ENCODE peak calls at places on chromosomes 7 and 10, in six cellular contexts. I, A, Q, J, G and H are unnamed samples.

GRCh38 chr10:75063461-75064230 is 47.8 kb upstream of the SAMD8 start:
- DNase-seq in I (no peak), A (no peak), Q (no peak), J (no peak), G (no peak), H (no peak)

GRCh38 chr10:77798940-77799339 is 127.6 kb downstream of the DLG5 start:
- DNase-seq in I (no peak), A (no peak), Q (no peak), J (peak; percentile 2), G (no peak), H (no peak)

GRCh38 chr7:42461537-42461936 is 224.5 kb upstream of the GLI3 start:
- DNase-seq in I (no peak), A (no peak), Q (no peak), J (no peak), G (no peak), H (no peak)

GRCh38 chr7:157544226-157544625 is 207.4 kb downstream of the DNAJB6 start:
- DNase-seq in I (peak; percentile 46), A (no peak), Q (no peak), J (peak; percentile 39), G (no peak), H (no peak)

GRCh38 chr10:33600381-33600780 is 265.9 kb upstream of the NRP1 start:
- DNase-seq in I (no peak), A (no peak), Q (no peak), J (no peak), G (no peak), H (no peak)

GRCh38 chr10:57716884-57717283 is 550.8 kb downstream of the IPMK start:
- DNase-seq in I (no peak), A (no peak), Q (no peak), J (no peak), G (no peak), H (no peak)

GRCh38 chr7:12222889-12223579 is 11.9 kb downstream of the TMEM106B start:
- DNase-seq in I (no peak), A (no peak), Q (no peak), J (no peak), G (no peak), H (no peak)

GRCh38 chr10:14163374-14164125 is 167.2 kb downstream of the FRMD4A start:
- DNase-seq in I (no peak), A (no peak), Q (no peak), J (no peak), G (no peak), H (no peak)

GRCh38 chr7:38451840-38452239 is 178.4 kb upstream of the TARP start:
- DNase-seq in I (no peak), A (no peak), Q (peak; percentile 27), J (no peak), G (no peak), H (no peak)

GRCh38 chr7:133570321-133570720 is 317.4 kb downstream of the EXOC4 start:
- DNase-seq in I (no peak), A (no peak), Q (no peak), J (no peak), G (no peak), H (no peak)

GRCh38 chr7:26858735-26859134 is 5.7 kb downstream of the SKAP2 start:
- DNase-seq in I (no peak), A (no peak), Q (no peak), J (no peak), G (no peak), H (no peak)

GRCh38 chr10:49349390-49349789 is 46.5 kb downstream of the DRGX start:
- DNase-seq in I (no peak), A (no peak), Q (no peak), J (no peak), G (no peak), H (no peak)

GRCh38 chr7:16961650-16962049 is 79.9 kb upstream of the AGR3 start:
- DNase-seq in I (no peak), A (no peak), Q (no peak), J (no peak), G (no peak), H (no peak)

GRCh38 chr10:103691723-103692380 is 163.5 kb downstream of the SH3PXD2A start:
- DNase-seq in I (no peak), A (peak; percentile 56), Q (no peak), J (no peak), G (no peak), H (no peak)
- H3K4me3 ChIP-seq in I (no peak overlapping the region), A (peak overlapping the region; percentile 33), Q (peak overlapping the region; percentile 4), J (no peak overlapping the region), G (no peak overlapping the region), H (no peak overlapping the region)

DNA sequence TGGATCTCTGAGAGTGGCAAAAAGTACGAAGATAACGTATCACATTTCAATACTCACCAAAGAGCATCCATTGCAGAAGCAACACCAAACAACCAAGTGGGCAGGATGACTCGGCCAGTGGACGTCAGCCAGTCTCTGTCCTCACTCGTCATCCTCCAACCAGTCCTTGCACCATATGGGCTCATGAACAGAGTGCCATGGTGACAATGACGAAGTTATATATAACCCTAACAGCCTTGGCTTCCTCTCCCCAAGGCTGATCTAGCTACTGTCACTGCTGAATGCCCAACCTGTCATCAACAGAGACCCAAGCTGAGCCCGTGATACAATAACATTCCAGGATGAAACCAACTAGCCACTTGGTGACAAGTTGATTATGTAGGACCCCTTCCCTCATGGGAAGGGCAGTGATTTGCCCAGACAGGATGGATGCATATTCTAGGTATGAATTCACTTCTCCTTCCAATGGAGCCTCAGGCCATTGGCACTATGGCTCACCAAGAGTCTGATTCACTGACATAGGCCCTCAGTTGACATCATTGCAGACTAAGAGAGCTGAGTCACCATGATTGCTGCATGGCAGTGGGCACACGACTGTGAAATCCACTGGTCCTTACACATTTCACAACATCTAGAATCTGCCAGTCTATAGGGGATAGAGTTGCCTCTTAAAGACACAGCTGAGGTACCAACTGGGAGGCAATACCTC is 26.3 kb upstream of the PPIF start:
- DNase-seq in I (no peak), A (no peak), Q (no peak), J (peak; percentile 39), G (no peak), H (no peak)
- H3K4me1 ChIP-seq in I (peaks cover 36% of the 10 kb centered on the region), A (peaks cover 14% of the 10 kb centered on the region), Q (peaks cover 13% of the 10 kb centered on the region), J (peaks cover 32% of the 10 kb centered on the region), G (no peaks in the 10 kb centered on the region), H (no peaks in the 10 kb centered on the region)

DNA sequence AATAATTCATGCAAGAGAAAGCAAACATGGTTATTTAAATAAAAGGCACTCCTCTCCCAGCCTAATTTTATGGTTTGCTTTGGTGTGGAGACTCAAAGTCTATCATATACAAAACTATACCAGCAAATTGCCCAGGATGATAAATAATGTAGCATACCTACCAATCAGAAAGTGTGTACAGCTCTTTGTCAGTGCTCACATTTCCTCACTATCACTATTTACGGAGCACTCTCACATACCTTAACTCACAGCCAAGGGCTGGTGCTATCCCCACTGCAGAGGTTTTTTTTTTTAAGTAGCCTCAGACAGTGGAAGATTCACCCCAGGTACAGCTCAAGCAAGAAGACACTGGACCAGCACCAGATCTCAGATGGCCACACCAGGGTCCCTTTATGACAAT is 2.5 kb downstream of the PDLIM1 start:
- DNase-seq in I (no peak), A (no peak), Q (no peak), J (no peak), G (no peak), H (no peak)
- H3K4me3 ChIP-seq in I (peak overlapping the region; percentile 78), A (no peak overlapping the region), Q (no peak overlapping the region), J (peak overlapping the region; percentile 79), G (peak overlapping the region; percentile 89), H (peak overlapping the region; percentile 67)

DNA sequence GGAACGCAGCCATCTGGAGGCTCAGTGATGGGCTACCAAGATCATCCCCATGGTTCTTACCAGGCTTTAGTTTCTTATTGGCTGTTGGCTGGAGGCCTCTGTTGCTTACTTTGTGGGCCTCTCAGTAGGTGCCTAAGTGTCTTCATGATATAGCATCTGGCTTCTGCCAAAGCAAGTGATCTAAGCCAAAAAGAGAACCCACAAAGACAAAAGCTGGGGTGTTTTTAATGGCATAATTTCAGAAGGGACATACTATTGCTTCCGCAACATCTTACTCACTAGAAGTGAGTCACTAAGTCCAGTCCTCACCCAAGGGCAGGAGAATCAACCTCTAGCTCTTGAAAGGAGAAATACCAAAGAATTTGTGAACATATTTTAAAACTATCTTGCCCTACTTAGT is 132.0 kb upstream of the MDFIC start:
- DNase-seq in I (no peak), A (no peak), Q (no peak), J (no peak), G (no peak), H (no peak)
- H3K4me1 ChIP-seq in I (no peaks in the 10 kb centered on the region), A (no peaks in the 10 kb centered on the region), Q (no peaks in the 10 kb centered on the region), J (no peaks in the 10 kb centered on the region), G (no peaks in the 10 kb centered on the region), H (no peaks in the 10 kb centered on the region)

DNA sequence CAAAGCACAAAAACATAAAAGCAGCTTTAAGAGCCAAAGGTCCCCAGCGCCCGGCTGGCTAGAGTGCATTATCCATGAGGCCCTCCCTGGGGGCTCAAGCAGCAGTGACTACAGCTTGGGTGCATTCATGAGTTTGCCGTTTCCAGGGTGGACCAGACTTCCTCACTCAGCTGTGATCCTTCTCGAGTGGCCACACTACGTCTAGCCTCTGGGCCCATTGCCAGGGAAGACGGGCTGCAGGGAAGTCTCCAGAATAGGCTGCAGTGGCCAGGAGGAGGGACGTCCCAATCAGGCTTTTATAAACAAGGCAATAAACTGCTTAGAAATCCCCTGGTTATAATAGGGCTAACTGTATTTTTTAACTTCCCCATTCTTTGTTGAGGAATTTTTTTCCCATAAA is 89.4 kb upstream of the C1QL3 start:
- DNase-seq in I (no peak), A (no peak), Q (no peak), J (no peak), G (no peak), H (no peak)
- H3K4me3 ChIP-seq in I (no peak overlapping the region), A (no peak overlapping the region), Q (no peak overlapping the region), J (no peak overlapping the region), G (no peak overlapping the region), H (no peak overlapping the region)

DNA sequence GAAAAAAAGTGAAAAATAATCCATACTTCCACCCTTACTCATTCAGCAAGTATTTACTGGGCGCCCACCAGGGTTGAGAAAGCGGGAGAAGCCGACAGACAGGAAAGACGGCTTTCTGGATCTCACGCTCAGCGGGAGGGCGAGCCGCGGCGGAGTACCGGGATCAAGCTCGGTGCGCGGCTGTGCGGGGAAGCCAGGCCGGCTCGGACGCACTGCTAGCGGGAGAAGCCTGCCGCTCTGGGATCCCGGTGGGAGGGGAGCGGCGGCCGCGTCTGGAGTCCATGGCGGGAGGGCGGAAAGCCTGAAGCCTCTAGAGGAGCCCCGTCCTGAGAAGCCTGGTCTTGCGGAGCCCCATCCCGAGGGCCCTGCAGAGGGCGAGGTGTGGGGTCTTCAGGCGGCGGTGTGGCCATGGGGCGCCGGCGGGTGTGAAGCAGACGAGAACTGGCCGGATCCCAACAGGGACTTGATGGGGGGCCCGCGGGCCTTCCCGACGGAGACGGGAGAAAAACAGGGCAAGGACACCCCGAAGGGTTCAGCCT is 82.9 kb downstream of the VIPR2 start:
- DNase-seq in I (peak; percentile 56), A (no peak), Q (no peak), J (no peak), G (no peak), H (no peak)
- H3K4me1 ChIP-seq in I (no peaks in the 10 kb centered on the region), A (no peaks in the 10 kb centered on the region), Q (no peaks in the 10 kb centered on the region), J (no peaks in the 10 kb centered on the region), G (no peaks in the 10 kb centered on the region), H (no peaks in the 10 kb centered on the region)